ENCODE peak calls at places on chromosomes 1 and 21, in seven cellular contexts. One of them, this sample, is unnamed. For H3K9me3, the result is how much of the 10 kb centered on the place peaks cover.

GRCh38 chr1:44312652-44313196 is 42.3 kb downstream of the ERI3 start:
- DNase-seq in K562: no peak
- DNase-seq in HepG2: no peak
- DNase-seq in HCT116: no peak
- DNase-seq in SK-N-SH: no peak
- DNase-seq in H1: no peak
- DNase-seq in GM12878: no peak
- DNase-seq in this sample: no peak

GRCh38 chr1:209403921-209404320 is 179.6 kb upstream of the CAMK1G start:
- DNase-seq in K562: no peak
- DNase-seq in HepG2: no peak
- DNase-seq in HCT116: peak
- DNase-seq in SK-N-SH: no peak
- DNase-seq in H1: no peak
- DNase-seq in GM12878: no peak
- DNase-seq in this sample: no peak

GRCh38 chr21:34031835-34032370 is 41.5 kb upstream of the MRPS6 start:
- DNase-seq in K562: peak
- DNase-seq in HepG2: peak
- DNase-seq in HCT116: no peak
- DNase-seq in SK-N-SH: no peak
- DNase-seq in H1: no peak
- DNase-seq in GM12878: no peak
- DNase-seq in this sample: no peak

GRCh38 chr1:44031051-44031899 is at the start of gene SLC6A9:
- DNase-seq in K562: peak
- DNase-seq in HepG2: peak
- DNase-seq in HCT116: no peak
- DNase-seq in SK-N-SH: peak
- DNase-seq in H1: peak
- DNase-seq in GM12878: no peak
- DNase-seq in this sample: peak

GRCh38 chr1:186421446-186421845 is 39.5 kb downstream of the PDC start:
- DNase-seq in K562: no peak
- DNase-seq in HepG2: no peak
- DNase-seq in HCT116: no peak
- DNase-seq in SK-N-SH: no peak
- DNase-seq in H1: no peak
- DNase-seq in GM12878: no peak
- DNase-seq in this sample: no peak

GRCh38 chr21:45458281-45459170 is 53.6 kb downstream of the COL18A1 start:
- DNase-seq in K562: no peak
- DNase-seq in HepG2: no peak
- DNase-seq in HCT116: no peak
- DNase-seq in SK-N-SH: no peak
- DNase-seq in H1: no peak
- DNase-seq in GM12878: no peak
- DNase-seq in this sample: no peak

GRCh38 chr21:45293214-45293725 is 5.6 kb upstream of the POFUT2 start:
- DNase-seq in K562: no peak
- DNase-seq in HepG2: no peak
- DNase-seq in HCT116: no peak
- DNase-seq in SK-N-SH: peak
- DNase-seq in H1: peak
- DNase-seq in GM12878: no peak
- DNase-seq in this sample: no peak

GRCh38 chr1:13543927-13544556 is 30.2 kb upstream of the LRRC38 start:
- DNase-seq in K562: peak
- DNase-seq in HepG2: no peak
- DNase-seq in HCT116: peak
- DNase-seq in SK-N-SH: peak
- DNase-seq in H1: no peak
- DNase-seq in GM12878: no peak
- DNase-seq in this sample: no peak

GRCh38 chr1:113283914-113284313 is 106.4 kb upstream of the MAGI3 start:
- DNase-seq in K562: no peak
- DNase-seq in HepG2: no peak
- DNase-seq in HCT116: no peak
- DNase-seq in SK-N-SH: no peak
- DNase-seq in H1: no peak
- DNase-seq in GM12878: no peak
- DNase-seq in this sample: no peak

GRCh38 chr1:31503581-31503980 is 72.7 kb upstream of the TINAGL1 start:
- DNase-seq in K562: no peak
- DNase-seq in HepG2: no peak
- DNase-seq in HCT116: no peak
- DNase-seq in SK-N-SH: no peak
- DNase-seq in H1: no peak
- DNase-seq in GM12878: no peak
- DNase-seq in this sample: no peak

GRCh38 chr1:207084701-207085180 is 3.9 kb upstream of the C4BPB start:
- DNase-seq in K562: peak
- DNase-seq in HepG2: peak
- DNase-seq in HCT116: peak
- DNase-seq in SK-N-SH: peak
- DNase-seq in H1: peak
- DNase-seq in GM12878: no peak
- DNase-seq in this sample: peak

GRCh38 chr1:50742523-50742922 is 217.5 kb downstream of the FAF1 start:
- DNase-seq in K562: no peak
- DNase-seq in HepG2: no peak
- DNase-seq in HCT116: no peak
- DNase-seq in SK-N-SH: no peak
- DNase-seq in H1: no peak
- DNase-seq in GM12878: no peak
- DNase-seq in this sample: no peak

GRCh38 chr1:107976431-107977215 is 11.6 kb upstream of the VAV3 start:
- DNase-seq in K562: no peak
- DNase-seq in HepG2: no peak
- DNase-seq in HCT116: no peak
- DNase-seq in SK-N-SH: no peak
- DNase-seq in H1: no peak
- DNase-seq in GM12878: no peak
- DNase-seq in this sample: no peak

GRCh38 chr1:174074757-174075156 is 52.6 kb upstream of the RC3H1 start:
- DNase-seq in K562: peak
- DNase-seq in HepG2: no peak
- DNase-seq in HCT116: no peak
- DNase-seq in SK-N-SH: peak
- DNase-seq in H1: no peak
- DNase-seq in GM12878: no peak
- DNase-seq in this sample: no peak

GRCh38 chr1:7784492-7785071 is 491 bp downstream of the PER3 start:
- DNase-seq in K562: no peak
- DNase-seq in HepG2: no peak
- DNase-seq in HCT116: no peak
- DNase-seq in SK-N-SH: no peak
- DNase-seq in H1: peak
- DNase-seq in GM12878: no peak
- DNase-seq in this sample: no peak

GRCh38 chr1:60504206-60504868 is 430.8 kb upstream of the C1orf87 start:
- DNase-seq in K562: no peak
- DNase-seq in HepG2: no peak
- DNase-seq in HCT116: no peak
- DNase-seq in SK-N-SH: no peak
- DNase-seq in H1: no peak
- DNase-seq in GM12878: no peak
- DNase-seq in this sample: no peak

GRCh38 chr21:37450385-37451044 is 83.9 kb downstream of the DYRK1A start:
- DNase-seq in K562: peak
- DNase-seq in HepG2: no peak
- DNase-seq in HCT116: no peak
- DNase-seq in SK-N-SH: no peak
- DNase-seq in H1: no peak
- DNase-seq in GM12878: no peak
- DNase-seq in this sample: no peak

GRCh38 chr1:209875510-209875909 is 47.7 kb downstream of the UTP25 start:
- DNase-seq in K562: peak
- DNase-seq in HepG2: peak
- DNase-seq in HCT116: peak
- DNase-seq in SK-N-SH: no peak
- DNase-seq in H1: no peak
- DNase-seq in GM12878: no peak
- DNase-seq in this sample: peak

GRCh38 chr1:246068619-246069509 is 438.2 kb downstream of the SMYD3 start:
- DNase-seq in K562: peak
- DNase-seq in HepG2: no peak
- DNase-seq in HCT116: no peak
- DNase-seq in SK-N-SH: no peak
- DNase-seq in H1: no peak
- DNase-seq in GM12878: no peak
- DNase-seq in this sample: no peak

GRCh38 chr1:1024421-1025415 is 4.8 kb downstream of the AGRN start:
- DNase-seq in K562: no peak
- DNase-seq in HepG2: peak
- DNase-seq in HCT116: peak
- DNase-seq in SK-N-SH: no peak
- DNase-seq in H1: no peak
- DNase-seq in GM12878: no peak
- DNase-seq in this sample: peak

GRCh38 chr1:22540311-22540710 is 23.0 kb upstream of the EPHA8 start:
- DNase-seq in K562: no peak
- DNase-seq in HepG2: no peak
- DNase-seq in HCT116: no peak
- DNase-seq in SK-N-SH: no peak
- DNase-seq in H1: no peak
- DNase-seq in GM12878: no peak
- DNase-seq in this sample: no peak

GRCh38 chr21:25573409-25574206 is 33.7 kb downstream of the MRPL39 start:
- DNase-seq in K562: peak
- DNase-seq in HepG2: peak
- DNase-seq in HCT116: peak
- DNase-seq in SK-N-SH: peak
- DNase-seq in H1: no peak
- DNase-seq in GM12878: peak
- DNase-seq in this sample: no peak

GRCh38 chr1:41366428-41367101 is 5.3 kb downstream of the FOXO6 start:
- DNase-seq in K562: no peak
- DNase-seq in HepG2: no peak
- DNase-seq in HCT116: no peak
- DNase-seq in SK-N-SH: peak
- DNase-seq in H1: peak
- DNase-seq in GM12878: no peak
- DNase-seq in this sample: no peak

GRCh38 chr1:36871146-36871971 is 163.0 kb downstream of the GRIK3 start:
- DNase-seq in K562: no peak
- DNase-seq in HepG2: no peak
- DNase-seq in HCT116: no peak
- DNase-seq in SK-N-SH: peak
- DNase-seq in H1: no peak
- DNase-seq in GM12878: no peak
- DNase-seq in this sample: no peak

GRCh38 chr21:27132270-27132669 is 165.4 kb upstream of the ADAMTS5 start:
- DNase-seq in K562: no peak
- DNase-seq in HepG2: no peak
- DNase-seq in HCT116: no peak
- DNase-seq in SK-N-SH: no peak
- DNase-seq in H1: no peak
- DNase-seq in GM12878: no peak
- DNase-seq in this sample: no peak

GRCh38 chr21:45004481-45005263 is 64.8 kb downstream of the SLX9 start:
- DNase-seq in K562: peak
- DNase-seq in HepG2: no peak
- DNase-seq in HCT116: no peak
- DNase-seq in SK-N-SH: no peak
- DNase-seq in H1: no peak
- DNase-seq in GM12878: no peak
- DNase-seq in this sample: no peak

GRCh38 chr1:202150607-202151006 is 6.1 kb upstream of the ARL8A start:
- DNase-seq in K562: no peak
- DNase-seq in HepG2: no peak
- DNase-seq in HCT116: no peak
- DNase-seq in SK-N-SH: no peak
- DNase-seq in H1: no peak
- DNase-seq in GM12878: no peak
- DNase-seq in this sample: no peak
- H3K9me3 ChIP-seq in K562: under half
- H3K9me3 ChIP-seq in HepG2: under half
- H3K9me3 ChIP-seq in HCT116: under half
- H3K9me3 ChIP-seq in SK-N-SH: under half
- H3K9me3 ChIP-seq in H1: under half
- H3K9me3 ChIP-seq in GM12878: under half
- H3K9me3 ChIP-seq in this sample: under half

GRCh38 chr1:19646771-19647319 is 2.7 kb downstream of the NBL1 start:
- DNase-seq in K562: no peak
- DNase-seq in HepG2: no peak
- DNase-seq in HCT116: no peak
- DNase-seq in SK-N-SH: no peak
- DNase-seq in H1: no peak
- DNase-seq in GM12878: no peak
- DNase-seq in this sample: no peak
- H3K4me3 ChIP-seq in K562: no peak
- H3K4me3 ChIP-seq in HepG2: no peak
- H3K4me3 ChIP-seq in HCT116: no peak
- H3K4me3 ChIP-seq in SK-N-SH: no peak
- H3K4me3 ChIP-seq in H1: no peak
- H3K4me3 ChIP-seq in GM12878: no peak
- H3K4me3 ChIP-seq in this sample: no peak

DNA sequence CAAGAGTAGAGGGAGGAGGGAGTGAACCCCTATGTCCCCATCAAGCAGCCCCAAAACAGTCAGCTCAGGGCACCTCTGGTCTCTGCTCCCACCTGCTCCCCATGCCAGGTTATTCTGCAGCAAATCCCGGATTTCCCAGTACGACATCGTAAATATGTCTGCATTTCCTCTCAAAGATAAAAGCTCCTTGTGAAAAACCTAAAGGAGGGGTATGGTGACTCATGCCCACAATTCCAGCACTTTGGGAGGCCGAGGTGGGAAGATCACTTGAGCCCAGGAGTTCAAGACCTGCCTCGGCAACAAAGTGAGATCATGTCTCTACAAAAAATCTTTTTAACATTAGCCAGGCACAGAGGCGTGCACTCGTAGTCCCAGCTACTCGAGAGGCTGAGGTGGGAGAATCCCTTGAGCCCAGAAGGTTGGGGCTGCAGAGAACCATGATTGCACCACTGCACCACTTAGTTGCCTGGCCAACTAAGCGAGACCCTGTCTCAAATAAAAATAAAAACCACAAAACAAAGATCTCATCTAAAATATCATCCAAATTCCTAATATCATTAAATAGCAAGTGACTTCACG is 7.1 kb downstream of the ACOT7 start:
- DNase-seq in K562: no peak
- DNase-seq in HepG2: no peak
- DNase-seq in HCT116: peak
- DNase-seq in SK-N-SH: no peak
- DNase-seq in H1: no peak
- DNase-seq in GM12878: no peak
- DNase-seq in this sample: no peak
- TF ChIP-seq YY1 in K562: no peak
- TF ChIP-seq YY1 in HepG2: no peak
- TF ChIP-seq YY1 in HCT116: no peak
- TF ChIP-seq YY1 in SK-N-SH: no peak
- TF ChIP-seq YY1 in H1: no peak
- TF ChIP-seq YY1 in GM12878: no peak
- TF ChIP-seq YY1 in this sample: no peak

DNA sequence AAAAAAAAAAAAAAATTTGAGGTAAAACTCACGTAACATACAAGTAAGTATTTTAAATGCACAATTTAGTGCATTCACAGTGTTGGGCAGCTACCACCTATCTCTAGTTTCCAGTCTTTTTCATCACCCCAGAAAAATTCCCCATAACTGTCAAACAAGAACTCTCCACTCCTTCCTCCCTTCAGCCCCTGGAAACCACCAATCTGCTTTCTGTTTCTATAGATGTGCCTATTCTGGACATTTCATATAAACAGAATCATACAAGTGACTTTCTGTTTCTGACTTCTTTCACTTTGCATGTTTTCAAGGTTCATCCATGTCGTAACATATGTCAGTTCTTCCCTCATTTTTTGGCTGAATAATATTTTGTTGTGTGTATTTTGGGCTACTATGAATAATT is 24.9 kb upstream of the ETS2 start:
- DNase-seq in K562: no peak
- DNase-seq in HepG2: no peak
- DNase-seq in HCT116: no peak
- DNase-seq in SK-N-SH: no peak
- DNase-seq in H1: no peak
- DNase-seq in GM12878: peak
- DNase-seq in this sample: no peak
- H3K9me3 ChIP-seq in K562: under half
- H3K9me3 ChIP-seq in HepG2: under half
- H3K9me3 ChIP-seq in HCT116: under half
- H3K9me3 ChIP-seq in SK-N-SH: under half
- H3K9me3 ChIP-seq in H1: under half
- H3K9me3 ChIP-seq in GM12878: under half
- H3K9me3 ChIP-seq in this sample: under half

This sample was measured in NT2/D1.